ENCODE peak calls at places on chromosomes 3 and 15, in four cellular contexts. Z is G401, B is H9, J is NCI-H1930. U is an unnamed sample.
A peak's percentile ranks its signal among the peaks of the same experiment; 100 is the strongest.

GRCh38 chr3:127792664-127793292 is 29.5 kb downstream of the MGLL start:
- DNase-seq in Z (no peak), B (no peak), J (no peak), U (no peak)

GRCh38 chr15:98956796-98957553 is 50.6 kb downstream of the PGPEP1L start:
- DNase-seq in Z (no peak), B (no peak), J (no peak), U (no peak)

GRCh38 chr3:185552358-185552877 is at the start of gene LIPH:
- DNase-seq in Z (no peak), B (no peak), J (no peak), U (no peak)

GRCh38 chr3:66722675-66723074 is 221.9 kb upstream of the LRIG1 start:
- DNase-seq in Z (no peak), B (no peak), J (no peak), U (no peak)

GRCh38 chr3:45881031-45882022 is 5.0 kb upstream of the CCR9 start:
- DNase-seq in Z (no peak), B (no peak), J (no peak), U (no peak)

GRCh38 chr3:194512895-194513601 is 26.2 kb upstream of the ATP13A3 start:
- DNase-seq in Z (no peak), B (no peak), J (no peak), U (peak; percentile 8)

GRCh38 chr15:98649996-98650870 is 1.9 kb downstream of the IGF1R start:
- DNase-seq in Z (peak; percentile 40), B (no peak), J (no peak), U (no peak)

GRCh38 chr3:4943553-4943952 is 35.7 kb upstream of the BHLHE40 start:
- DNase-seq in Z (no peak), B (no peak), J (no peak), U (no peak)

GRCh38 chr3:148957586-148957985 is 33.8 kb upstream of the GYG1 start:
- DNase-seq in Z (no peak), B (peak; percentile 79), J (no peak), U (no peak)

GRCh38 chr3:196524527-196524926 is 9.4 kb upstream of the SMCO1 start:
- DNase-seq in Z (no peak), B (no peak), J (no peak), U (no peak)